ENCODE peak calls at places on chromosome 14, in five cellular contexts. J, A, H, C and P are unnamed samples.

GRCh38 chr14:25041484-25041883 is 8.5 kb downstream of the STXBP6 start:
- DNase-seq in C (no peak), A (no peak), J (no peak), H (no peak), P (no peak)

GRCh38 chr14:71594828-71595227 is 337.4 kb upstream of the RGS6 start:
- DNase-seq in J (no peak), H (no peak), A (no peak), C (no peak), P (no peak)

GRCh38 chr14:21539154-21539940 is 13.2 kb upstream of the SALL2 start:
- DNase-seq in C (no peak), H (no peak), J (no peak), A (no peak), P (no peak)

GRCh38 chr14:84894254-84894653 is 635.7 kb upstream of the FLRT2 start:
- DNase-seq in C (no peak), A (no peak), J (no peak), H (no peak), P (no peak)

GRCh38 chr14:71534506-71534905 is 397.7 kb upstream of the RGS6 start:
- DNase-seq in J (no peak), H (no peak), A (no peak), C (no peak), P (no peak)

GRCh38 chr14:100748403-100748802 is 21.7 kb downstream of the DLK1 start:
- DNase-seq in H (no peak), C (no peak), J (no peak), A (no peak), P (no peak)

GRCh38 chr14:49687942-49688700 is at the start of gene POLE2:
- DNase-seq in J (peak), A (peak), C (no peak), H (peak), P (peak)

GRCh38 chr14:37595809-37596595 is 573 bp downstream of the TTC6 start:
- DNase-seq in J (no peak), H (peak), A (no peak), C (no peak), P (no peak)

GRCh38 chr14:100486025-100486828 is 101.0 kb downstream of the BEGAIN start:
- DNase-seq in C (no peak), J (peak), A (peak), H (peak), P (peak)

GRCh38 chr14:91126761-91127160 is 12.9 kb downstream of the DGLUCY start:
- DNase-seq in J (no peak), H (no peak), C (no peak), A (no peak), P (no peak)

GRCh38 chr14:55180434-55180833 is 11.0 kb downstream of the DLGAP5 start:
- DNase-seq in H (no peak), A (no peak), J (no peak), C (no peak), P (no peak)

GRCh38 chr14:55881577-55882241 is 236.5 kb upstream of the PELI2 start:
- DNase-seq in H (no peak), A (no peak), C (peak), J (no peak), P (no peak)

GRCh38 chr14:74290415-74290814 is 12.3 kb downstream of the ABCD4 start:
- DNase-seq in J (no peak), C (no peak), A (peak), H (peak), P (no peak)

GRCh38 chr14:103847439-103847953 is at the start of gene PPP1R13B:
- DNase-seq in A (peak), C (no peak), J (peak), H (peak), P (peak)
- H3K4me3 ChIP-seq in A (peak), C (peak), J (peak), H (peak), P (peak)

GRCh38 chr14:67892466-67893120 is 73.0 kb downstream of the RAD51B start:
- DNase-seq in A (no peak), H (no peak), C (no peak), J (no peak), P (no peak)

GRCh38 chr14:67886221-67886620 is 66.6 kb downstream of the RAD51B start:
- DNase-seq in H (no peak), J (no peak), C (no peak), A (no peak), P (no peak)

GRCh38 chr14:67882973-67883372 is 63.4 kb downstream of the RAD51B start:
- DNase-seq in A (no peak), C (no peak), H (no peak), J (no peak), P (no peak)

GRCh38 chr14:67883717-67884116 is 64.1 kb downstream of the RAD51B start:
- DNase-seq in A (peak), H (peak), J (no peak), C (no peak), P (no peak)

DNA sequence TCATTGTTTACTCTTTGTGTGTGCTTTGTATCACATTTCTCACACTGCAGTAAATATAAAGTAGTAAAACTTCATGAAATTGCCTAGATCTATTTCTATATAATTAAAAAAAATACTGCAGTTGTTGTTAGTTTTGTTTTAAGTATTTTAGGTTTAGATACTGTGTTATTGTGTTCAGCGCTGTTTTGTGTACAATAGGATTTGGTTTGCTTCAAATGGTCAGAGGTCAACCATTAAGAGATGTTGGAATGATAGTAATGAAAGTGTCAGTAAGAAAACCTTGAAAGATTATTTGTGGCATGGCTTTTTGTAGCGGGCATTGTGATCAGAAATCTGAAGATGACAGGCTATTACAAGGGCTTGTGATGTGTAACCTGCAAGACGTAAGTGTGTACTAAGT is 67.9 kb downstream of the RAD51B start:
- DNase-seq in J (no peak), H (no peak), A (no peak), C (no peak), P (no peak)
- H3K4me3 ChIP-seq in J (no peak), H (no peak), A (no peak), C (no peak), P (peak)

GRCh38 chr14:76863724-76864407 is 37.7 kb downstream of the LRRC74A start:
- DNase-seq in J (peak), C (no peak), A (no peak), H (no peak), P (peak)
- H3K4me3 ChIP-seq in J (no peak), C (no peak), A (no peak), H (no peak), P (peak)

DNA sequence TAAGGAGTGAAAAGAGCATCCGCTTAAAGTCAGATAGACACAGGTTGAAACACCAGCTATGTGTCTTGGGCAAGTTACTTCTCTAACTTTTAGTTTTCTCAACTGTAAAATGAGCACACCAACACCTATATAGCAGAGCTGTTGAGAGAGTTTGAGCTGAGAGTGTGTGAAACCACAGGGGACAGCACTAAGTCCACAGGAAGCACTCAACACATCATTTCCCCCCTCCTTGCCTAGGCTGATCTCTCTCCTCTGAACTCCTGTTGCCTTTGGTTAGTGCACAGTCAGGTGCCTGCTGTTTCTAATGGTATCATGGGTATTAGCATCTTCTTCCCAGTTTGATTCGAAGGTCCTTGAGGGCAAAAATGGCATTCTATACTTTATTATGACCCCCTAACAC is 176.7 kb downstream of the DPF3 start:
- DNase-seq in J (no peak), H (no peak), A (no peak), C (no peak), P (no peak)
- H3K4me3 ChIP-seq in J (no peak), H (no peak), A (no peak), C (no peak), P (no peak)

DNA sequence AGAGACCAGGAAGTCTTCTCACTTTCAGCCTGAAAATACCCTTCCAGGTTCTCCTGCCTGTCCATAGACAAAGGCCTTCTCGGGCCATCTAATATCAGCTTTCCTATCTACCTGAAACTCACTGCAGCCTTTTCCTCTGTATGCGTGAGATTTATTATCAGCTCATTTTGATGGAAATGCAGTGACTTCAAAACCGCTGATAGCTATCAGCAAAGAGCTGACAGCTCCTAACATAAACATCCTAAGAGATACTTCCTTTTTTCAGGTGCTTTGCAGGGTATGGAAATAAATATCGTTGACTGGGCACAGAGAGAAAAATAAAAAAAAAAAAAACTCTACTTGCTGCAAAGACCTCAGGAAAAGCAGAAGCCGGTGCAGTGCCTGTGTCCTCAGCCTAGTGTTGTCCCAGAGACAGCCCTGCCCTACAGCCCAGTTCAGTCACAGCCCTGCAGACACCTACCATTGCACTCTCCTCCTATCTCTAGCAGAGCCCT is 215.0 kb upstream of the EGLN3 start:
- DNase-seq in H (no peak), J (no peak), A (no peak), C (no peak), P (no peak)
- H3K4me3 ChIP-seq in H (no peak), J (no peak), A (no peak), C (no peak), P (no peak)

DNA sequence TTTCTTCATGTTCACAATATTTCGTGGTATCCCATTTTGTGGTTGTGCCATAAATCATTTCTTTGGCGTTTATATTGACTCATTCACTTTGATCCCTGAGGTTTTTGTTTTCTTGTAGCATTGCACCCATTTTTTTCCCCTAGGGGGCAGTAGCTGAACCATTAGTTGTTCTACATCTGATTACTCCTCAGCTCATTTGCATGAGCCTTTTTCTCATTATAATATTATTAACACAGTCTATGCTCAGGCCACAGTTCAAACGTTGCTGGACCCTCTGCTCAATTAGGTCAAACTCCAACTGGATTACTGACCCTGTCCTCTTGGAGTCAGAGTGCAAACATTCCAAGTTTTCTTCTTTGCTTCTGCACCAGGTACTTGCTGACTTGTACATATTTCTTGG is 475.4 kb upstream of the SEL1L start:
- DNase-seq in J (no peak), A (peak), H (no peak), C (no peak), P (no peak)
- H3K4me3 ChIP-seq in J (no peak), A (no peak), H (no peak), C (no peak), P (no peak)

DNA sequence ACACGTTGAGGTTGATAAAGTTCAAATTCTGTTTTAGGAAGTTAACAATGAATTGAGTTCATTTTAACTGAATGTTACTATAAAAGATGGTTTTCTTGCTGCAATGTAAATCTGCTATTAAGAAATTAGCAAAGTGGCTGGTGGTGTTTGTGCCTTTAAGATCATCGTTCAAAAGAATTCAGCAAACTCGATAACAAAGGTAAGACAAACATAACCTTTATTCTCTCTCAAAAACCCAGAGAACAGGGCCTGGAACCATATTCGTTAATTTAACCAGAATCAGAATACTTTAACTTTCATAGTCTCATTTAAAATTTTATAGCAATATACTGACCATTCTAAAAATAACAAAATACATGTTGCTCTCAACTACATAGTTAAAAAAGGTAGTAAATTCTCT is 3.4 kb downstream of the TMEM30B start:
- DNase-seq in C (no peak), J (no peak), H (no peak), A (no peak), P (no peak)
- H3K4me3 ChIP-seq in C (no peak), J (no peak), H (no peak), A (no peak), P (no peak)

GRCh38 chr14:32896979-32897723 is 41.5 kb upstream of the NPAS3 start:
- DNase-seq in C (peak), J (no peak), A (no peak), H (no peak), P (no peak)
- H3K4me3 ChIP-seq in C (peak), J (peak), A (no peak), H (peak), P (peak)